ENCODE peak calls at places on chromosomes 7 and 10, in four cellular contexts. B is EL; L is NCI-H1105 treated with DMSO at 0.1 percent for 48 hours; I is stimulated activated CD4-positive, alpha-beta T cell treated with anti-CD3 and anti-CD28 coated beads, Interleukin-1b, Interleukin-23, amount 100 ng/mL, for 48 hours. O is an unnamed sample.

GRCh38 chr10:96038476-96039387 is 4.7 kb upstream of the CCNJ start:
- DNase-seq in B (no peak), L (peak; percentile 26), I (no peak), O (no peak)

GRCh38 chr7:14834888-14835287 is 67.7 kb downstream of the DGKB start:
- DNase-seq in L (no peak), I (no peak), B (peak; percentile 67), O (no peak)

GRCh38 chr7:133053321-133053891 is 28.5 kb downstream of the CHCHD3 start:
- DNase-seq in B (peak; percentile 96), I (peak; percentile 3), L (no peak), O (no peak)

GRCh38 chr10:114479836-114480235 is 75.5 kb upstream of the AFAP1L2 start:
- DNase-seq in L (no peak), I (no peak), B (no peak), O (no peak)

GRCh38 chr7:116455009-116455408 is 44.5 kb upstream of the CAV2 start:
- DNase-seq in B (peak; percentile 71), L (no peak), I (no peak), O (no peak)

GRCh38 chr10:92268763-92269162 is 22.1 kb downstream of the CPEB3 start:
- DNase-seq in L (no peak), I (no peak), B (peak; percentile 2), O (no peak)

GRCh38 chr7:31373337-31374289 is 33.1 kb upstream of the NEUROD6 start:
- DNase-seq in L (peak; percentile 31), I (no peak), B (peak; percentile 53), O (no peak)

GRCh38 chr7:131159961-131160361 is 167.7 kb upstream of the MKLN1 start:
- DNase-seq in I (no peak), L (no peak), B (peak; percentile 52), O (no peak)

GRCh38 chr10:125206618-125207017 is 46.3 kb upstream of the CTBP2 start:
- DNase-seq in B (no peak), I (no peak), L (no peak), O (no peak)

GRCh38 chr7:99473315-99473596 is 566 bp downstream of the ZNF789 start:
- DNase-seq in L (peak; percentile 17), B (peak; percentile 60), I (no peak), O (no peak)

GRCh38 chr7:55498770-55499169 is 73.5 kb downstream of the VOPP1 start:
- DNase-seq in L (no peak), B (no peak), I (no peak), O (no peak)

GRCh38 chr7:34064511-34065158 is 159.3 kb downstream of the BMPER start:
- DNase-seq in I (no peak), L (no peak), B (no peak), O (no peak)

GRCh38 chr7:30280631-30281030 is 3.8 kb upstream of the ZNRF2 start:
- DNase-seq in B (no peak), L (no peak), I (no peak), O (no peak)

GRCh38 chr7:85294176-85294575 is 107.3 kb upstream of the SEMA3D start:
- DNase-seq in B (no peak), L (no peak), I (no peak), O (no peak)

GRCh38 chr10:18149401-18149800 is 9.2 kb downstream of the CACNB2 start:
- DNase-seq in L (no peak), I (no peak), B (no peak), O (no peak)

GRCh38 chr10:5595591-5596590 is 70.5 kb downstream of the ASB13 start:
- DNase-seq in B (peak; percentile 98), L (no peak), I (no peak), O (no peak)

GRCh38 chr10:132232553-132232949 is 45.8 kb downstream of the DPYSL4 start:
- DNase-seq in I (peak; percentile 46), B (no peak), L (no peak), O (no peak)

GRCh38 chr7:47690902-47691558 is 109.1 kb upstream of the TNS3 start:
- DNase-seq in I (no peak), L (no peak), B (peak; percentile 78), O (no peak)

GRCh38 chr7:94059747-94060146 is 55.6 kb upstream of the BET1 start:
- DNase-seq in I (no peak), B (no peak), L (no peak), O (no peak)

GRCh38 chr7:11533229-11533820 is 298.7 kb downstream of the THSD7A start:
- DNase-seq in L (no peak), B (no peak), I (no peak), O (no peak)

GRCh38 chr10:125989791-125990190 is 93.4 kb downstream of the FANK1 start:
- DNase-seq in I (no peak), L (no peak), B (no peak), O (no peak)

GRCh38 chr10:69303632-69304035 is 25.3 kb downstream of the HK1 start:
- DNase-seq in B (peak; percentile 62), I (peak; percentile 33), L (no peak), O (no peak)

GRCh38 chr7:74575083-74575803 is 82.3 kb upstream of the GTF2I start:
- DNase-seq in B (peak; percentile 33), L (no peak), I (no peak), O (no peak)

GRCh38 chr7:85125679-85126078 is 61.2 kb downstream of the SEMA3D start:
- DNase-seq in I (no peak), L (no peak), B (peak; percentile 32), O (no peak)

GRCh38 chr10:1538121-1538520 is 199.2 kb downstream of the ADARB2 start:
- DNase-seq in I (no peak), L (no peak), B (no peak), O (no peak)

GRCh38 chr10:13450078-13450477 is 78.7 kb downstream of the BEND7 start:
- DNase-seq in L (no peak), B (peak; percentile 49), I (no peak), O (no peak)

GRCh38 chr7:81908220-81908619 is 138.4 kb upstream of the HGF start:
- DNase-seq in L (no peak), I (no peak), B (peak; percentile 6), O (no peak)

GRCh38 chr10:8113616-8114015 is 59.1 kb downstream of the GATA3 start:
- DNase-seq in I (no peak), L (no peak), B (no peak), O (no peak)

GRCh38 chr7:2018786-2019692 is 213.7 kb downstream of the MAD1L1 start:
- DNase-seq in I (no peak), B (peak; percentile 77), L (no peak), O (no peak)

GRCh38 chr7:99141756-99142726 is 1.9 kb downstream of the SMURF1 start:
- DNase-seq in B (peak; percentile 87), L (no peak), I (peak; percentile 63), O (peak; percentile 57)

GRCh38 chr10:89465196-89465595 is 50.8 kb downstream of the IFIT5 start:
- DNase-seq in I (no peak), L (no peak), B (no peak), O (no peak)

GRCh38 chr10:113021268-113022028 is 71.4 kb downstream of the TCF7L2 start:
- DNase-seq in I (no peak), L (no peak), B (no peak), O (no peak)

GRCh38 chr7:23468721-23469149 is 1.6 kb downstream of the IGF2BP3 start:
- DNase-seq in B (peak; percentile 29), I (no peak), L (no peak), O (no peak)

GRCh38 chr7:100127866-100128601 is 1.3 kb downstream of the MBLAC1 start:
- DNase-seq in I (no peak), B (peak; percentile 23), L (peak; percentile 22), O (no peak)

GRCh38 chr10:31620236-31621151 is 301.5 kb downstream of the ZEB1 start:
- DNase-seq in I (no peak), B (peak; percentile 73), L (no peak), O (no peak)

GRCh38 chr7:66921918-66922486 is 977 bp downstream of the TMEM248 start:
- DNase-seq in I (no peak), L (no peak), B (peak; percentile 7), O (no peak)

GRCh38 chr10:62769574-62770242 is 34.8 kb upstream of the ADO start:
- DNase-seq in B (peak; percentile 11), I (no peak), L (no peak), O (no peak)

GRCh38 chr10:44240766-44241165 is 144.1 kb downstream of the CXCL12 start:
- DNase-seq in B (no peak), L (no peak), I (no peak), O (no peak)

GRCh38 chr10:60943372-60944158 is 420 bp downstream of the RHOBTB1 start:
- DNase-seq in L (no peak), B (peak; percentile 65), I (peak; percentile 2), O (peak; percentile 70)

O was measured in breast epithelium.